ENCODE peak calls at places on chromosomes 5 and 9, in ten cellular contexts. V is mucosa of descending colon; A is H54; O is right lobe of liver; X is NCI-H1092 treated with DMSO at 0.1 percent for 48 hours; M is CD8-positive, alpha-beta memory T cell; Y is psoas muscle; T is EL; D is fibroblast of villous mesenchyme; F is upper lobe of right lung. B is an unnamed sample.

GRCh38 chr9:111176511-111176910 is 138.2 kb upstream of the LPAR1 start:
- DNase-seq in V (no peak), A (no peak), O (no peak), X (no peak), M (no peak), Y (no peak), T (no peak), D (no peak), F (no peak), B (no peak)

GRCh38 chr9:77964258-77964657 is 67.4 kb downstream of the GNAQ start:
- DNase-seq in V (no peak), A (no peak), O (no peak), X (no peak), M (no peak), Y (no peak), T (no peak), D (no peak), F (no peak), B (no peak)

GRCh38 chr9:129412814-129413536 is 207.9 kb downstream of the C9orf50 start:
- DNase-seq in V (peak; percentile 68), A (peak; percentile 35), O (peak; percentile 60), X (peak; percentile 73), M (no peak), Y (peak; percentile 78), T (peak; percentile 77), D (peak; percentile 91), F (no peak), B (peak; percentile 55)

GRCh38 chr5:124315746-124316415 is 430.6 kb downstream of the ZNF608 start:
- DNase-seq in V (no peak), A (no peak), O (no peak), X (no peak), M (no peak), Y (no peak), T (peak; percentile 52), D (peak; percentile 63), F (no peak), B (no peak)

GRCh38 chr5:143431789-143432188 is 28.3 kb upstream of the NR3C1 start:
- DNase-seq in V (no peak), A (no peak), O (no peak), X (no peak), M (no peak), Y (no peak), T (no peak), D (no peak), F (no peak), B (no peak)

GRCh38 chr9:2872307-2872940 is 28.5 kb upstream of the PUM3 start:
- DNase-seq in V (no peak), A (no peak), O (no peak), X (peak; percentile 35), M (no peak), Y (no peak), T (peak; percentile 37), D (peak; percentile 40), F (no peak), B (no peak)

GRCh38 chr9:27586200-27586599 is 12.9 kb upstream of the C9orf72 start:
- DNase-seq in V (no peak), A (no peak), O (no peak), X (no peak), M (no peak), Y (no peak), T (no peak), D (no peak), F (no peak), B (no peak)

GRCh38 chr5:1883120-1883924 is 597 bp upstream of the IRX4 start:
- DNase-seq in V (no peak), A (no peak), O (no peak), X (no peak), M (no peak), Y (peak; percentile 34), T (no peak), D (no peak), F (no peak), B (no peak)

GRCh38 chr5:119221330-119221729 is 134.5 kb upstream of the TNFAIP8 start:
- DNase-seq in V (no peak), A (no peak), O (no peak), X (no peak), M (no peak), Y (no peak), T (no peak), D (no peak), F (no peak), B (no peak)

GRCh38 chr5:1471997-1472963 is 27.0 kb upstream of the SLC6A3 start:
- DNase-seq in V (no peak), A (no peak), O (no peak), X (no peak), M (no peak), Y (peak; percentile 25), T (no peak), D (no peak), F (peak; percentile 58), B (no peak)

GRCh38 chr9:726005-726404 is 115.5 kb upstream of the DMRT1 start:
- DNase-seq in V (no peak), A (no peak), O (no peak), X (no peak), M (no peak), Y (no peak), T (no peak), D (no peak), F (no peak), B (no peak)

GRCh38 chr9:95587071-95587964 is 70.5 kb upstream of the PTCH1 start:
- DNase-seq in V (no peak), A (no peak), O (no peak), X (no peak), M (no peak), Y (no peak), T (no peak), D (no peak), F (no peak), B (no peak)

GRCh38 chr5:139514486-139514856 is 31.9 kb upstream of the STING1 start:
- DNase-seq in V (no peak), A (no peak), O (no peak), X (no peak), M (no peak), Y (no peak), T (no peak), D (no peak), F (no peak), B (no peak)

GRCh38 chr5:8333977-8334376 is 465.0 kb downstream of the MTRR start:
- DNase-seq in V (no peak), A (no peak), O (no peak), X (no peak), M (no peak), Y (no peak), T (peak; percentile 16), D (no peak), F (no peak), B (no peak)

GRCh38 chr5:103498800-103499199 is 63.8 kb downstream of the NUDT12 start:
- DNase-seq in V (no peak), A (no peak), O (no peak), X (no peak), M (no peak), Y (no peak), T (no peak), D (no peak), F (no peak), B (no peak)

GRCh38 chr5:126444137-126444536 is 20.9 kb downstream of the GRAMD2B start:
- DNase-seq in V (no peak), A (no peak), O (no peak), X (no peak), M (no peak), Y (no peak), T (no peak), D (no peak), F (no peak), B (no peak)

GRCh38 chr9:13728917-13729811 is 449.7 kb upstream of the MPDZ start:
- DNase-seq in V (no peak), A (no peak), O (no peak), X (no peak), M (no peak), Y (no peak), T (peak; percentile 17), D (peak; percentile 17), F (no peak), B (no peak)

GRCh38 chr5:33313150-33313549 is 127.6 kb upstream of the TARS1 start:
- DNase-seq in V (no peak), A (no peak), O (no peak), X (no peak), M (no peak), Y (no peak), T (peak; percentile 94), D (peak; percentile 79), F (no peak), B (peak; percentile 68)

GRCh38 chr9:72931437-72931836 is 21.4 kb downstream of the ALDH1A1 start:
- DNase-seq in V (no peak), A (no peak), O (no peak), X (no peak), M (no peak), Y (no peak), T (no peak), D (no peak), F (no peak), B (no peak)

GRCh38 chr5:111453747-111454146 is 58.6 kb downstream of the STARD4 start:
- DNase-seq in V (no peak), A (peak; percentile 11), O (no peak), X (peak; percentile 75), M (no peak), Y (no peak), T (peak; percentile 85), D (peak; percentile 12), F (no peak), B (no peak)

GRCh38 chr5:144024601-144025000 is 145.9 kb downstream of the YIPF5 start:
- DNase-seq in V (no peak), A (no peak), O (no peak), X (no peak), M (no peak), Y (no peak), T (no peak), D (peak; percentile 50), F (no peak), B (no peak)

GRCh38 chr5:73544429-73545402 is 20.7 kb downstream of the ANKRA2 start:
- DNase-seq in V (peak; percentile 82), A (no peak), O (no peak), X (peak; percentile 62), M (no peak), Y (no peak), T (no peak), D (no peak), F (peak; percentile 67), B (peak; percentile 82)

GRCh38 chr5:83577036-83577636 is 105.6 kb downstream of the VCAN start:
- DNase-seq in V (no peak), A (no peak), O (peak; percentile 53), X (no peak), M (no peak), Y (no peak), T (peak; percentile 6), D (peak; percentile 79), F (no peak), B (peak; percentile 27)

B was measured in transverse colon.